ENCODE peak calls at places on chromosome 7, in six cellular contexts. One of them, this sample, is unnamed.

GRCh38 chr7:86784765-86785164 is 141.1 kb downstream of the GRM3 start:
- DNase-seq in NCI-H1417: peak
- DNase-seq in breast epithelium: no peak
- DNase-seq in Calu3: no peak
- DNase-seq in cerebellum: no peak
- DNase-seq in ovary: no peak
- DNase-seq in this sample: no peak

GRCh38 chr7:148185050-148185449 is 405.5 kb upstream of the C7orf33 start:
- DNase-seq in NCI-H1417: no peak
- DNase-seq in breast epithelium: no peak
- DNase-seq in Calu3: no peak
- DNase-seq in cerebellum: no peak
- DNase-seq in ovary: no peak
- DNase-seq in this sample: no peak

GRCh38 chr7:41885748-41886147 is 182.9 kb upstream of the INHBA start:
- DNase-seq in NCI-H1417: no peak
- DNase-seq in breast epithelium: no peak
- DNase-seq in Calu3: no peak
- DNase-seq in cerebellum: no peak
- DNase-seq in ovary: no peak
- DNase-seq in this sample: no peak

GRCh38 chr7:30775992-30776391 is 4.8 kb downstream of the MINDY4 start:
- DNase-seq in NCI-H1417: no peak
- DNase-seq in breast epithelium: no peak
- DNase-seq in Calu3: no peak
- DNase-seq in cerebellum: no peak
- DNase-seq in ovary: no peak
- DNase-seq in this sample: no peak

GRCh38 chr7:24283559-24283899 is 461 bp upstream of the NPY start:
- DNase-seq in NCI-H1417: no peak
- DNase-seq in breast epithelium: no peak
- DNase-seq in Calu3: no peak
- DNase-seq in cerebellum: no peak
- DNase-seq in ovary: no peak
- DNase-seq in this sample: no peak

GRCh38 chr7:45052011-45052410 is 36.8 kb downstream of the NACAD start:
- DNase-seq in NCI-H1417: no peak
- DNase-seq in breast epithelium: no peak
- DNase-seq in Calu3: no peak
- DNase-seq in cerebellum: no peak
- DNase-seq in ovary: no peak
- DNase-seq in this sample: no peak

GRCh38 chr7:101108330-101108857 is 18.5 kb upstream of the SERPINE1 start:
- DNase-seq in NCI-H1417: peak
- DNase-seq in breast epithelium: no peak
- DNase-seq in Calu3: no peak
- DNase-seq in cerebellum: no peak
- DNase-seq in ovary: peak
- DNase-seq in this sample: no peak

GRCh38 chr7:50206521-50207250 is 97.8 kb upstream of the IKZF1 start:
- DNase-seq in NCI-H1417: no peak
- DNase-seq in breast epithelium: no peak
- DNase-seq in Calu3: no peak
- DNase-seq in cerebellum: no peak
- DNase-seq in ovary: no peak
- DNase-seq in this sample: no peak

GRCh38 chr7:112437038-112437437 is 13.2 kb upstream of the IFRD1 start:
- DNase-seq in NCI-H1417: no peak
- DNase-seq in breast epithelium: no peak
- DNase-seq in Calu3: no peak
- DNase-seq in cerebellum: no peak
- DNase-seq in ovary: no peak
- DNase-seq in this sample: no peak

GRCh38 chr7:73615886-73616285 is 8.4 kb downstream of the MLXIPL start:
- DNase-seq in NCI-H1417: no peak
- DNase-seq in breast epithelium: no peak
- DNase-seq in Calu3: no peak
- DNase-seq in cerebellum: no peak
- DNase-seq in ovary: no peak
- DNase-seq in this sample: no peak

GRCh38 chr7:72101444-72101843 is 310.7 kb downstream of the CALN1 start:
- DNase-seq in NCI-H1417: no peak
- DNase-seq in breast epithelium: no peak
- DNase-seq in Calu3: no peak
- DNase-seq in cerebellum: no peak
- DNase-seq in ovary: no peak
- DNase-seq in this sample: peak

GRCh38 chr7:87234949-87235348 is 15.4 kb upstream of the TMEM243 start:
- DNase-seq in NCI-H1417: no peak
- DNase-seq in breast epithelium: no peak
- DNase-seq in Calu3: no peak
- DNase-seq in cerebellum: no peak
- DNase-seq in ovary: no peak
- DNase-seq in this sample: no peak

GRCh38 chr7:49483142-49483541 is 290.3 kb upstream of the VWC2 start:
- DNase-seq in NCI-H1417: peak
- DNase-seq in breast epithelium: no peak
- DNase-seq in Calu3: no peak
- DNase-seq in cerebellum: no peak
- DNase-seq in ovary: no peak
- DNase-seq in this sample: peak

GRCh38 chr7:18771834-18772566 is 276.5 kb downstream of the HDAC9 start:
- DNase-seq in NCI-H1417: peak
- DNase-seq in breast epithelium: no peak
- DNase-seq in Calu3: no peak
- DNase-seq in cerebellum: no peak
- DNase-seq in ovary: no peak
- DNase-seq in this sample: no peak

GRCh38 chr7:27106181-27106905 is 3.9 kb upstream of the HOXA2 start:
- DNase-seq in NCI-H1417: no peak
- DNase-seq in breast epithelium: no peak
- DNase-seq in Calu3: no peak
- DNase-seq in cerebellum: no peak
- DNase-seq in ovary: no peak
- DNase-seq in this sample: no peak

GRCh38 chr7:138853448-138853847 is 55.5 kb upstream of the ATP6V0A4 start:
- DNase-seq in NCI-H1417: no peak
- DNase-seq in breast epithelium: no peak
- DNase-seq in Calu3: no peak
- DNase-seq in cerebellum: no peak
- DNase-seq in ovary: no peak
- DNase-seq in this sample: no peak

GRCh38 chr7:44114586-44115310 is 8.6 kb downstream of the POLD2 start:
- DNase-seq in NCI-H1417: no peak
- DNase-seq in breast epithelium: no peak
- DNase-seq in Calu3: no peak
- DNase-seq in cerebellum: peak
- DNase-seq in ovary: no peak
- DNase-seq in this sample: peak

GRCh38 chr7:16762177-16762576 is 8.6 kb downstream of the TSPAN13 start:
- DNase-seq in NCI-H1417: no peak
- DNase-seq in breast epithelium: no peak
- DNase-seq in Calu3: no peak
- DNase-seq in cerebellum: no peak
- DNase-seq in ovary: no peak
- DNase-seq in this sample: no peak

GRCh38 chr7:36045275-36045674 is 107.8 kb upstream of the EEPD1 start:
- DNase-seq in NCI-H1417: no peak
- DNase-seq in breast epithelium: no peak
- DNase-seq in Calu3: no peak
- DNase-seq in cerebellum: no peak
- DNase-seq in ovary: no peak
- DNase-seq in this sample: no peak

GRCh38 chr7:157683251-157684156 is 346.7 kb downstream of the DNAJB6 start:
- DNase-seq in NCI-H1417: no peak
- DNase-seq in breast epithelium: no peak
- DNase-seq in Calu3: no peak
- DNase-seq in cerebellum: no peak
- DNase-seq in ovary: no peak
- DNase-seq in this sample: no peak

GRCh38 chr7:54788664-54789063 is 29.7 kb upstream of the SEC61G start:
- DNase-seq in NCI-H1417: peak
- DNase-seq in breast epithelium: no peak
- DNase-seq in Calu3: peak
- DNase-seq in cerebellum: no peak
- DNase-seq in ovary: peak
- DNase-seq in this sample: peak

GRCh38 chr7:56174346-56175085 is 58.3 kb upstream of the NUPR2 start:
- DNase-seq in NCI-H1417: no peak
- DNase-seq in breast epithelium: no peak
- DNase-seq in Calu3: no peak
- DNase-seq in cerebellum: no peak
- DNase-seq in ovary: no peak
- DNase-seq in this sample: no peak

GRCh38 chr7:150867592-150867991 is 15.3 kb downstream of the AOC1 start:
- DNase-seq in NCI-H1417: no peak
- DNase-seq in breast epithelium: no peak
- DNase-seq in Calu3: no peak
- DNase-seq in cerebellum: no peak
- DNase-seq in ovary: no peak
- DNase-seq in this sample: no peak